ENCODE peak calls at places on chromosomes 5 and 9, in nine cellular contexts. Y is Right ventricle myocardium inferior; A is Caco-2; D is colonic mucosa; C is stimulated activated CD8-positive, alpha-beta memory T cell treated with anti-CD3 and anti-CD28 coated beads, Interleukin-7, amount 100 ng/mL, for 48 hours; S is stimulated activated CD4-positive, alpha-beta T cell treated with anti-CD3 and anti-CD28 coated beads, Interleukin-2, amount 100 ng/mL, for 4 hours; R is ACHN; O is GM13976; G is effector memory CD4-positive, alpha-beta T cell. Z is an unnamed sample.

GRCh38 chr5:68172314-68172713 is 43.2 kb upstream of the PIK3R1 start:
- DNase-seq in C (no peak), R (no peak), O (no peak), S (no peak), Y (no peak), D (no peak), A (no peak), G (no peak), Z (no peak)

GRCh38 chr5:37792976-37793328 is 46.9 kb downstream of the GDNF start:
- DNase-seq in A (no peak), D (no peak), S (no peak), O (no peak), Y (no peak), R (peak), C (no peak), G (no peak), Z (no peak)

GRCh38 chr9:74379718-74380117 is 117.4 kb upstream of the RORB start:
- DNase-seq in G (peak), Y (no peak), C (no peak), D (no peak), S (no peak), R (peak), A (peak), O (no peak), Z (peak)

GRCh38 chr5:73603998-73604397 is 22.0 kb upstream of the ARHGEF28 start:
- DNase-seq in S (no peak), O (no peak), R (no peak), Y (no peak), G (no peak), A (no peak), D (no peak), C (no peak), Z (no peak)

GRCh38 chr5:123107343-123108240 is 18.6 kb downstream of the PRDM6 start:
- DNase-seq in S (no peak), D (no peak), C (no peak), R (no peak), O (no peak), A (no peak), Y (no peak), G (no peak), Z (no peak)

GRCh38 chr5:115379622-115380344 is 83.3 kb upstream of the CCDC112 start:
- DNase-seq in C (no peak), D (peak), A (no peak), G (no peak), O (peak), S (no peak), R (no peak), Y (no peak), Z (no peak)

GRCh38 chr5:135193213-135194125 is 159.4 kb upstream of the PITX1 start:
- DNase-seq in G (no peak), S (no peak), A (no peak), R (no peak), C (no peak), D (no peak), O (no peak), Y (no peak), Z (no peak)

GRCh38 chr5:177546262-177546741 is 8.1 kb downstream of the FAM193B start:
- DNase-seq in A (no peak), Y (no peak), R (peak), G (no peak), S (no peak), C (no peak), O (no peak), D (peak), Z (no peak)

GRCh38 chr9:99037768-99038167 is 67.1 kb upstream of the TGFBR1 start:
- DNase-seq in A (no peak), S (no peak), R (no peak), C (no peak), Y (no peak), O (no peak), G (no peak), D (no peak), Z (no peak)

GRCh38 chr9:113656771-113657670 is 193.5 kb downstream of the RGS3 start:
- DNase-seq in D (no peak), O (no peak), A (peak), G (no peak), C (no peak), S (no peak), Y (no peak), R (no peak), Z (no peak)

GRCh38 chr5:127326438-127326837 is 35.8 kb downstream of the MEGF10 start:
- DNase-seq in G (no peak), A (no peak), D (no peak), Y (no peak), C (no peak), S (no peak), O (no peak), R (no peak), Z (no peak)

GRCh38 chr5:122390107-122390506 is 78.1 kb downstream of the SNCAIP start:
- DNase-seq in A (no peak), S (no peak), O (no peak), R (no peak), C (no peak), D (no peak), G (no peak), Y (no peak), Z (no peak)

GRCh38 chr5:93596676-93597441 is 13.8 kb downstream of the NR2F1 start:
- DNase-seq in G (no peak), A (no peak), R (no peak), S (no peak), O (peak), D (peak), Y (peak), C (no peak), Z (no peak)

GRCh38 chr5:60494144-60494543 is 205.8 kb downstream of the DEPDC1B start:
- DNase-seq in S (no peak), Y (no peak), O (no peak), C (no peak), R (no peak), D (no peak), A (no peak), G (no peak), Z (no peak)

GRCh38 chr9:84811072-84811725 is 141.7 kb downstream of the NTRK2 start:
- DNase-seq in G (no peak), S (no peak), D (no peak), O (no peak), R (no peak), Y (no peak), A (no peak), C (no peak), Z (no peak)

GRCh38 chr9:85430659-85431370 is 310.9 kb downstream of the AGTPBP1 start:
- DNase-seq in G (no peak), O (no peak), Y (no peak), C (no peak), R (no peak), D (no peak), A (no peak), S (no peak), Z (no peak)

GRCh38 chr9:123929177-123929869 is 603 bp downstream of the DENND1A start:
- DNase-seq in G (no peak), Y (peak), O (peak), A (peak), D (peak), C (no peak), R (no peak), S (peak), Z (no peak)

GRCh38 chr5:76980518-76981144 is 27.8 kb downstream of the CRHBP start:
- DNase-seq in D (no peak), A (no peak), S (no peak), O (no peak), C (no peak), R (no peak), G (no peak), Y (no peak), Z (no peak)

GRCh38 chr5:177183766-177184165 is 50.2 kb downstream of the NSD1 start:
- DNase-seq in Y (no peak), C (no peak), O (no peak), R (no peak), D (no peak), G (no peak), S (no peak), A (no peak), Z (no peak)

GRCh38 chr5:4142842-4143241 is 547.2 kb downstream of the IRX1 start:
- DNase-seq in R (no peak), G (no peak), O (no peak), A (no peak), S (no peak), D (no peak), C (no peak), Y (no peak), Z (no peak)

GRCh38 chr5:157280927-157281326 is 15.0 kb downstream of the CYFIP2 start:
- DNase-seq in C (no peak), Y (no peak), R (no peak), S (no peak), G (no peak), A (no peak), D (no peak), O (no peak), Z (no peak)

GRCh38 chr9:125757834-125758233 is 10.7 kb downstream of the PBX3 start:
- DNase-seq in R (no peak), O (no peak), S (no peak), G (no peak), C (no peak), A (no peak), Y (no peak), D (no peak), Z (no peak)

GRCh38 chr5:128252794-128253193 is 169.2 kb downstream of the SLC12A2 start:
- DNase-seq in S (no peak), C (no peak), A (no peak), G (no peak), R (no peak), Y (no peak), D (no peak), O (no peak), Z (no peak)

GRCh38 chr5:12313602-12314001 is 409.4 kb upstream of the CTNND2 start:
- DNase-seq in S (no peak), C (no peak), D (no peak), A (no peak), Y (no peak), R (no peak), O (no peak), G (no peak), Z (no peak)

GRCh38 chr9:133382507-133383141 is 6.5 kb downstream of the STKLD1 start:
- DNase-seq in S (no peak), R (no peak), O (no peak), G (no peak), D (no peak), A (no peak), Y (no peak), C (no peak), Z (no peak)

GRCh38 chr5:38670878-38671277 is 114.4 kb upstream of the LIFR start:
- DNase-seq in G (no peak), A (no peak), Y (no peak), C (no peak), R (no peak), S (no peak), D (no peak), O (no peak), Z (no peak)

GRCh38 chr5:81145329-81145728 is 87.8 kb upstream of the CKMT2 start:
- DNase-seq in O (no peak), R (no peak), C (no peak), A (no peak), D (no peak), G (no peak), S (no peak), Y (no peak), Z (no peak)